ENCODE peak calls at places on chromosomes 7 and 10, in six cellular contexts. O is NCI-H2029; U is stimulated activated naive CD8-positive, alpha-beta T cell treated with anti-CD3 and anti-CD28 coated beads, Interleukin-15, Interleukin-2, amounts not matched to agents 100 U/mL and 50 U/mL, for 24 hours; L is HS-5; J is Right ventricle myocardium inferior; T is NCI-H1436. A is an unnamed sample.

GRCh38 chr7:12709731-12710502 is 22.5 kb downstream of the ARL4A start:
- DNase-seq in O (no peak), U (no peak), L (peak), J (no peak), T (no peak), A (no peak)

GRCh38 chr10:124717911-124718734 is 26.1 kb downstream of the FAM53B start:
- DNase-seq in O (peak), U (peak), L (no peak), J (peak), T (peak), A (peak)

GRCh38 chr7:46855851-46856250 is 726.1 kb downstream of the TNS3 start:
- DNase-seq in O (no peak), U (no peak), L (no peak), J (no peak), T (no peak), A (no peak)

GRCh38 chr10:63421591-63421990 is 44.2 kb downstream of the JMJD1C start:
- DNase-seq in O (no peak), U (no peak), L (no peak), J (no peak), T (no peak), A (no peak)

GRCh38 chr7:127137146-127137545 is 115.6 kb downstream of the GRM8 start:
- DNase-seq in O (no peak), U (no peak), L (no peak), J (no peak), T (no peak), A (no peak)

GRCh38 chr10:11782793-11783557 is 40.2 kb upstream of the PROSER2 start:
- DNase-seq in O (no peak), U (no peak), L (no peak), J (no peak), T (peak), A (no peak)

GRCh38 chr7:143485091-143485490 is 7.4 kb downstream of the TAS2R41 start:
- DNase-seq in O (no peak), U (no peak), L (no peak), J (no peak), T (no peak), A (no peak)

GRCh38 chr7:55087521-55087961 is 68.7 kb downstream of the EGFR start:
- DNase-seq in O (no peak), U (no peak), L (no peak), J (no peak), T (no peak), A (no peak)

GRCh38 chr10:35631404-35631803 is 10.7 kb downstream of the FZD8 start:
- DNase-seq in O (no peak), U (no peak), L (no peak), J (no peak), T (no peak), A (no peak)

GRCh38 chr10:62268027-62268398 is 631 bp downstream of the RTKN2 start:
- DNase-seq in O (no peak), U (no peak), L (no peak), J (no peak), T (no peak), A (no peak)

GRCh38 chr7:102236592-102237287 is 49.9 kb upstream of the SH2B2 start:
- DNase-seq in O (peak), U (peak), L (peak), J (no peak), T (peak), A (no peak)

GRCh38 chr7:140230517-140230861 is 53.7 kb upstream of the KDM7A start:
- DNase-seq in O (peak), U (peak), L (no peak), J (peak), T (peak), A (no peak)

GRCh38 chr7:3095046-3095445 is 51.4 kb upstream of the CARD11 start:
- DNase-seq in O (no peak), U (peak), L (no peak), J (peak), T (no peak), A (no peak)

GRCh38 chr10:31952066-31952465 is 23.4 kb upstream of the ARHGAP12 start:
- DNase-seq in O (no peak), U (no peak), L (no peak), J (no peak), T (no peak), A (no peak)

GRCh38 chr10:29465384-29465783 is 169.4 kb downstream of the SVIL start:
- DNase-seq in O (no peak), U (no peak), L (no peak), J (no peak), T (no peak), A (no peak)

GRCh38 chr7:100674441-100675407 is 1.2 kb downstream of the GNB2 start:
- DNase-seq in O (no peak), U (peak), L (no peak), J (peak), T (no peak), A (peak)

GRCh38 chr7:23713285-23714235 is 3.5 kb downstream of the STK31 start:
- DNase-seq in O (no peak), U (no peak), L (peak), J (no peak), T (no peak), A (no peak)

GRCh38 chr10:6082496-6083395 is 6.1 kb upstream of the RBM17 start:
- DNase-seq in O (no peak), U (no peak), L (no peak), J (no peak), T (no peak), A (no peak)

GRCh38 chr7:117202511-117202910 is 120.3 kb downstream of the WNT2 start:
- DNase-seq in O (no peak), U (no peak), L (no peak), J (no peak), T (no peak), A (no peak)

GRCh38 chr7:149334930-149335329 is 72.9 kb downstream of the ZNF783 start:
- DNase-seq in O (no peak), U (no peak), L (no peak), J (no peak), T (no peak), A (no peak)

GRCh38 chr10:112202561-112203241 is 19.1 kb upstream of the GPAM start:
- DNase-seq in O (no peak), U (no peak), L (no peak), J (no peak), T (no peak), A (no peak)

GRCh38 chr10:104122273-104123107 is 519 bp downstream of the SFR1 start:
- DNase-seq in O (no peak), U (no peak), L (no peak), J (peak), T (no peak), A (no peak)

GRCh38 chr7:30931161-30931926 is 19.7 kb downstream of the AQP1 start:
- DNase-seq in O (no peak), U (no peak), L (no peak), J (no peak), T (no peak), A (no peak)

GRCh38 chr10:70956029-70956759 is 67.8 kb upstream of the PCBD1 start:
- DNase-seq in O (no peak), U (no peak), L (no peak), J (no peak), T (no peak), A (no peak)

GRCh38 chr7:151272410-151272809 is 23.9 kb upstream of the SMARCD3 start:
- DNase-seq in O (no peak), U (no peak), L (no peak), J (no peak), T (no peak), A (no peak)

GRCh38 chr7:114879554-114879953 is 42.3 kb upstream of the MDFIC start:
- DNase-seq in O (no peak), U (no peak), L (no peak), J (no peak), T (no peak), A (no peak)

GRCh38 chr10:46272863-46273415 is 13.9 kb upstream of the ANTXRL start:
- DNase-seq in O (no peak), U (peak), L (no peak), J (no peak), T (no peak), A (no peak)

GRCh38 chr7:465710-466400 is 53.8 kb downstream of the PDGFA start:
- DNase-seq in O (no peak), U (no peak), L (no peak), J (no peak), T (no peak), A (no peak)

GRCh38 chr10:71832967-71833366 is 18.1 kb downstream of the PSAP start:
- DNase-seq in O (no peak), U (no peak), L (no peak), J (no peak), T (no peak), A (no peak)

GRCh38 chr10:3770611-3771110 is 14.3 kb downstream of the KLF6 start:
- DNase-seq in O (no peak), U (no peak), L (no peak), J (no peak), T (no peak), A (no peak)

GRCh38 chr10:13268310-13268709 is 31.6 kb downstream of the PHYH start:
- DNase-seq in O (no peak), U (no peak), L (no peak), J (no peak), T (no peak), A (no peak)

GRCh38 chr7:20784311-20785210 is 2.1 kb downstream of the SP8 start:
- DNase-seq in O (no peak), U (no peak), L (no peak), J (no peak), T (no peak), A (no peak)

GRCh38 chr10:79323602-79324001 is 23.7 kb upstream of the PPIF start:
- DNase-seq in O (no peak), U (no peak), L (no peak), J (no peak), T (no peak), A (no peak)

GRCh38 chr7:87627634-87627994 is 584 bp upstream of the RUNDC3B start:
- DNase-seq in O (no peak), U (peak), L (no peak), J (peak), T (no peak), A (peak)

A was measured in suprapubic skin.